ENCODE peak calls at places on chromosome 1, in five cellular contexts. U is dorsolateral prefrontal cortex, I is HFFc6, T is body of pancreas, B is GM06990. C is an unnamed sample.

GRCh38 chr1:46087891-46088290 is 44.5 kb downstream of the PIK3R3 start:
- DNase-seq in U (no peak), B (no peak), T (no peak), I (no peak), C (no peak)

GRCh38 chr1:166814611-166815010 is 24.7 kb upstream of the POGK start:
- DNase-seq in B (no peak), T (peak; percentile 25), U (no peak), I (peak; percentile 61), C (no peak)

GRCh38 chr1:6802893-6803292 is 17.6 kb downstream of the CAMTA1 start:
- DNase-seq in U (no peak), I (no peak), T (no peak), B (no peak), C (no peak)

GRCh38 chr1:48093147-48093546 is 96.0 kb upstream of the TRABD2B start:
- DNase-seq in I (no peak), B (no peak), U (no peak), T (no peak), C (no peak)

GRCh38 chr1:64480999-64481772 is 11.3 kb downstream of the CACHD1 start:
- DNase-seq in T (no peak), B (no peak), U (no peak), I (no peak), C (no peak)

GRCh38 chr1:33088119-33088906 is 7.4 kb downstream of the AZIN2 start:
- DNase-seq in I (no peak), U (no peak), T (no peak), B (no peak), C (peak; percentile 22)

GRCh38 chr1:111214884-111215283 is 12.6 kb upstream of the CHI3L2 start:
- DNase-seq in U (no peak), T (no peak), I (no peak), B (peak; percentile 67), C (no peak)

GRCh38 chr1:103284270-103284669 is 175.9 kb upstream of the COL11A1 start:
- DNase-seq in B (no peak), U (no peak), I (no peak), T (no peak), C (no peak)

GRCh38 chr1:15388201-15388880 is 21.3 kb upstream of the EFHD2 start:
- DNase-seq in U (no peak), B (no peak), I (no peak), T (no peak), C (no peak)

GRCh38 chr1:201217851-201218250 is 27.2 kb downstream of the IGFN1 start:
- DNase-seq in B (no peak), I (no peak), T (no peak), U (no peak), C (no peak)

GRCh38 chr1:115302390-115302961 is 35.6 kb downstream of the NGF start:
- DNase-seq in I (peak; percentile 89), U (no peak), T (no peak), B (no peak), C (no peak)

GRCh38 chr1:221868894-221869293 is 127.0 kb upstream of the DUSP10 start:
- DNase-seq in I (peak; percentile 85), U (no peak), B (no peak), T (no peak), C (no peak)

GRCh38 chr1:97996880-97997279 is 76.0 kb upstream of the DPYD start:
- DNase-seq in U (no peak), T (no peak), B (no peak), I (no peak), C (no peak)

GRCh38 chr1:211259596-211260126 is 495 bp downstream of the RCOR3 start:
- DNase-seq in B (no peak), U (peak; percentile 52), T (peak; percentile 66), I (no peak), C (peak; percentile 55)

GRCh38 chr1:150558761-150559626 is 9.8 kb downstream of the ADAMTSL4 start:
- DNase-seq in T (peak; percentile 67), U (no peak), B (no peak), I (no peak), C (no peak)

GRCh38 chr1:7221823-7222462 is 436.7 kb downstream of the CAMTA1 start:
- DNase-seq in I (peak; percentile 53), T (no peak), U (no peak), B (no peak), C (no peak)

GRCh38 chr1:28577052-28577678 is 14.9 kb upstream of the RAB42 start:
- DNase-seq in T (no peak), I (no peak), B (no peak), U (no peak), C (no peak)

GRCh38 chr1:187203257-187203656 is 374.5 kb downstream of the PLA2G4A start:
- DNase-seq in T (no peak), U (no peak), B (no peak), I (no peak), C (no peak)

GRCh38 chr1:186682721-186683120 is 2.5 kb upstream of the PTGS2 start:
- DNase-seq in B (no peak), T (no peak), I (peak; percentile 42), U (no peak), C (no peak)

GRCh38 chr1:183063349-183063748 is 40.1 kb downstream of the LAMC1 start:
- DNase-seq in T (no peak), B (no peak), I (no peak), U (no peak), C (no peak)

GRCh38 chr1:31790641-31791091 is 25.2 kb downstream of the SPOCD1 start:
- DNase-seq in I (no peak), U (peak; percentile 31), T (no peak), B (no peak), C (no peak)

GRCh38 chr1:24957808-24958752 is 28.0 kb upstream of the RUNX3 start:
- DNase-seq in I (no peak), B (no peak), T (no peak), U (no peak), C (no peak)

DNA sequence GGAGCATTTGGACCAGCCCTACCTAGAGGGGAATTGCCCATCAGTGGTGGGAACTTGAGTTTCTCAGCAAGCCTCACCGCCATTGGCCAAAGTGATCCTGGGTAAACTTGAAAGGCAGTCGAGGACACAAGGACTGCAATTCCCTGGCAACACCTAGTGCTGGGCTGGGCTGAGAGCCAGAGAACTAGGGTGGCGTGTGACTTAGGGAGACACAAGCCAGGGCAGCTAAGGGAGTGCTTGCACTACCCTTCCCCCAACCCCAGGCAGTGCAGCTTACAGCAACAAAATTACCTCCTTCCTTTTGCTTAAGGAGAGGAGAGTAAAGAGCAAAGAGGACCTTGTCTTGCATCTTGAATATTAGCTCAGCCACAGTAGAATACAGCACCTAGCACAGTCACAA is 176.9 kb upstream of the PRMT6 start:
- DNase-seq in I (no peak), U (no peak), B (no peak), T (peak; percentile 8), C (no peak)
- TF ChIP-seq CTCF in I (no peak), U (no peak), B (no peak), T (no peak), C (no peak)

GRCh38 chr1:12539705-12540579 is 78.1 kb downstream of the DHRS3 start:
- DNase-seq in I (peak; percentile 96), U (no peak), B (no peak), T (peak; percentile 56), C (no peak)
- TF ChIP-seq CTCF in I (peak; percentile 42), U (no peak), B (no peak), T (no peak), C (no peak)

DNA sequence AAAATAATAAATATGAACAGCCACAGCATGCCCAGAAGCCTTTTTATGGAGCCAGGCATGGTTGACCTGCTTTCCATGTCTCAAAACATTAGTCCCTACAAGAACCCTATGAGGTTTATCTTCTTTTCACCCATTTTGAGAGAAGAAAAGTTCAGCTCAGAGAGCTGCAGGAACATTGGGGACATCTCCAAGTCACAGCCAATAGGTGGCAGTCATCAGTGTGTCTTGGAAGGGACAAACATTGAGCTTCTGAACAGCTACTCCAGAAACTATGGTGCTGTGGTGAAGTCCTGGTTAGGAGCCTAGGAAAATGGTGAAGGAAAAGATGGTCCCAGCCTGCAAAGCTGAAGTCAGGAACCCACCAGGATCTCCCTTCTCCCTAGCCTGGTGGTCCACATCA is 73.6 kb downstream of the JMJD4 start:
- DNase-seq in T (no peak), U (no peak), I (no peak), B (no peak), C (no peak)
- TF ChIP-seq CTCF in T (no peak), U (no peak), I (no peak), B (no peak), C (no peak)

DNA sequence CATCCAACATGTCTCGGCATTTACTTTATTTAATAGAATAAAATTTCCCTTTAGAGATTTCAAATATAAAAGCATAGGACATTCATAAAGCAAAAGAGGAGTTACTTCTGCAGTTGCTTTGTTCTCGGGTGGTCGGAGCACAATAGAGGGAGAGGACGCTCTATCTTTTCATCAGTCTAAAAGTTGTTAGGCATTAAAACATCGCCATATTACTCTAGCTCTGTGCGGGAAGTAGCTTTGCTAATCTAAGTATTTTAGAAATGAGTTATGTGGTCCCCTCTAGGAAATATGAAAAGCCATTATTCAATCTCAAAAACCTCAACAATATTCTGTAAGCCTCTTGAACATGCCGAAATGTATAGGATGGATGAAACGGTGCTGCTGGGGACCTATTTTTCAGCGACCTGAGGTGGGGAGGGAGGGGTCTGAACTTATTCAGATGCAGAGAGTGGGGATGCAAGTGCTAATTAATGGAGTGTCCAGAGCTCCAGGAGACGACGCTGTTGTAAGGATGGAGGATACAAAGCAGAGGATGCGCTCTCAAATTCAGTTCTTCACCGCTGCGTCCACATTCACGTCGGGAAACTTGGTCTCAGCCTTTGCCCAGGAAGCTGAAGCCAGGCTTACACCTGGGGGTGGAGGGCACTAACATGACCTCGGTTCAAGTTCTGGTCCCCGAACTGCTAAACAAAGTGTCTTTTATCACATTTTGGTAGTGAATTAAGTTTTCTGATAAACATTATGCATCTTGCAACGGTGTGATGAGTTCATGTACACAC is 6.3 kb downstream of the CDKN2C start:
- DNase-seq in I (no peak), U (no peak), T (no peak), B (no peak), C (no peak)
- TF ChIP-seq CTCF in I (no peak), U (no peak), T (no peak), B (no peak), C (no peak)

GRCh38 chr1:205064301-205064700 is 20.0 kb downstream of the TMEM81 start:
- DNase-seq in U (no peak), B (no peak), T (no peak), I (no peak), C (no peak)

GRCh38 chr1:205066221-205066818 is 17.9 kb downstream of the TMEM81 start:
- DNase-seq in T (no peak), B (no peak), I (no peak), U (no peak), C (no peak)

GRCh38 chr1:205067031-205067430 is 17.2 kb downstream of the TMEM81 start:
- DNase-seq in I (no peak), T (no peak), B (no peak), U (no peak), C (no peak)

GRCh38 chr1:205064741-205065316 is 19.4 kb downstream of the TMEM81 start:
- DNase-seq in T (no peak), B (no peak), I (no peak), U (no peak), C (no peak)

GRCh38 chr1:205065666-205066065 is 18.6 kb downstream of the TMEM81 start:
- DNase-seq in B (no peak), T (no peak), I (no peak), U (no peak), C (no peak)
- TF ChIP-seq CTCF in B (no peak), T (no peak), I (no peak), U (no peak), C (no peak)

GRCh38 chr1:41642922-41643321 is 158.4 kb upstream of the EDN2 start:
- DNase-seq in T (no peak), B (no peak), I (no peak), U (no peak), C (no peak)
- TF ChIP-seq CTCF in T (no peak), B (no peak), I (no peak), U (no peak), C (no peak)

C was measured in GM10248.